ENCODE peak calls at places on chromosomes 4 and X, in nine cellular contexts. T, Q, M, V, E, H, U, L and C are unnamed samples.

GRCh38 chr4:163949976-163950601 is 455.6 kb downstream of the TMA16 start:
- DNase-seq in T (no peak), Q (no peak), M (no peak), V (no peak), E (no peak), H (no peak), U (no peak), L (no peak), C (no peak)

GRCh38 chrX:17412692-17413091 is 37.7 kb downstream of the NHS start:
- DNase-seq in T (no peak), Q (no peak), M (no peak), V (peak; percentile 81), E (no peak), H (no peak), U (peak; percentile 86), L (no peak), C (no peak)

GRCh38 chr4:6907658-6908191 is 1.9 kb upstream of the TBC1D14 start:
- DNase-seq in T (peak; percentile 59), Q (peak; percentile 79), M (peak; percentile 62), V (peak; percentile 34), E (peak; percentile 60), H (no peak), U (no peak), L (peak; percentile 66), C (no peak)

GRCh38 chr4:24211821-24212220 is 322.0 kb upstream of the PPARGC1A start:
- DNase-seq in T (no peak), Q (no peak), M (no peak), V (peak; percentile 85), E (no peak), H (no peak), U (no peak), L (peak; percentile 18), C (no peak)

GRCh38 chr4:110087116-110087708 is 111.2 kb downstream of the ELOVL6 start:
- DNase-seq in T (no peak), Q (no peak), M (no peak), V (peak; percentile 84), E (no peak), H (no peak), U (peak; percentile 77), L (no peak), C (no peak)

GRCh38 chr4:15402146-15402545 is 25.7 kb upstream of the C1QTNF7 start:
- DNase-seq in T (no peak), Q (no peak), M (no peak), V (peak; percentile 60), E (no peak), H (no peak), U (peak; percentile 17), L (no peak), C (no peak)

GRCh38 chrX:125150231-125150630 is 169.4 kb upstream of the TEX13C start:
- DNase-seq in T (no peak), Q (no peak), M (no peak), V (peak; percentile 0), E (no peak), H (no peak), U (no peak), L (peak; percentile 1), C (no peak)

GRCh38 chr4:4865705-4866123 is 6.2 kb downstream of the MSX1 start:
- DNase-seq in T (no peak), Q (no peak), M (no peak), V (no peak), E (no peak), H (no peak), U (no peak), L (no peak), C (no peak)

GRCh38 chr4:148998719-148999118 is 556.5 kb upstream of the NR3C2 start:
- DNase-seq in T (peak; percentile 29), Q (no peak), M (no peak), V (peak; percentile 56), E (no peak), H (no peak), U (peak; percentile 0), L (peak; percentile 70), C (no peak)

GRCh38 chr4:15197005-15197404 is 194.7 kb downstream of the CPEB2 start:
- DNase-seq in T (peak; percentile 47), Q (no peak), M (no peak), V (peak; percentile 64), E (no peak), H (no peak), U (peak; percentile 28), L (peak; percentile 77), C (no peak)

GRCh38 chr4:133247861-133248260 is 98.8 kb downstream of the PCDH10 start:
- DNase-seq in T (no peak), Q (no peak), M (no peak), V (no peak), E (no peak), H (no peak), U (no peak), L (no peak), C (no peak)

GRCh38 chr4:139278956-139279722 is 886 bp downstream of the MGARP start:
- DNase-seq in T (no peak), Q (no peak), M (no peak), V (no peak), E (no peak), H (peak; percentile 16), U (no peak), L (peak; percentile 42), C (no peak)

GRCh38 chr4:163679189-163679588 is 184.7 kb downstream of the TMA16 start:
- DNase-seq in T (no peak), Q (no peak), M (no peak), V (peak; percentile 15), E (no peak), H (no peak), U (no peak), L (peak; percentile 10), C (no peak)

GRCh38 chr4:122003335-122003734 is 51.5 kb upstream of the TRPC3 start:
- DNase-seq in T (peak; percentile 32), Q (peak; percentile 21), M (peak; percentile 4), V (peak; percentile 12), E (no peak), H (peak; percentile 5), U (no peak), L (peak; percentile 86), C (no peak)

GRCh38 chr4:152535236-152535902 is 523 bp downstream of the FBXW7 start:
- DNase-seq in T (no peak), Q (peak; percentile 63), M (no peak), V (peak; percentile 45), E (peak; percentile 73), H (no peak), U (no peak), L (no peak), C (peak; percentile 68)

GRCh38 chr4:7429601-7430078 is 5.1 kb downstream of the PSAPL1 start:
- DNase-seq in T (no peak), Q (no peak), M (no peak), V (no peak), E (peak; percentile 44), H (no peak), U (no peak), L (no peak), C (peak; percentile 54)

GRCh38 chrX:154738013-154738738 is 12.7 kb downstream of the GAB3 start:
- DNase-seq in T (no peak), Q (no peak), M (no peak), V (peak; percentile 83), E (no peak), H (no peak), U (peak; percentile 52), L (no peak), C (no peak)

GRCh38 chr4:13559414-13559813 is 15.1 kb upstream of the NKX3-2 start:
- DNase-seq in T (no peak), Q (no peak), M (no peak), V (peak; percentile 64), E (no peak), H (no peak), U (peak; percentile 78), L (no peak), C (no peak)

GRCh38 chr4:30768278-30768677 is 48.1 kb downstream of the PCDH7 start:
- DNase-seq in T (no peak), Q (no peak), M (no peak), V (no peak), E (no peak), H (no peak), U (no peak), L (peak; percentile 73), C (no peak)

GRCh38 chr4:26854701-26855100 is 5.9 kb upstream of the STIM2 start:
- DNase-seq in T (no peak), Q (no peak), M (no peak), V (no peak), E (no peak), H (no peak), U (no peak), L (no peak), C (no peak)

DNA sequence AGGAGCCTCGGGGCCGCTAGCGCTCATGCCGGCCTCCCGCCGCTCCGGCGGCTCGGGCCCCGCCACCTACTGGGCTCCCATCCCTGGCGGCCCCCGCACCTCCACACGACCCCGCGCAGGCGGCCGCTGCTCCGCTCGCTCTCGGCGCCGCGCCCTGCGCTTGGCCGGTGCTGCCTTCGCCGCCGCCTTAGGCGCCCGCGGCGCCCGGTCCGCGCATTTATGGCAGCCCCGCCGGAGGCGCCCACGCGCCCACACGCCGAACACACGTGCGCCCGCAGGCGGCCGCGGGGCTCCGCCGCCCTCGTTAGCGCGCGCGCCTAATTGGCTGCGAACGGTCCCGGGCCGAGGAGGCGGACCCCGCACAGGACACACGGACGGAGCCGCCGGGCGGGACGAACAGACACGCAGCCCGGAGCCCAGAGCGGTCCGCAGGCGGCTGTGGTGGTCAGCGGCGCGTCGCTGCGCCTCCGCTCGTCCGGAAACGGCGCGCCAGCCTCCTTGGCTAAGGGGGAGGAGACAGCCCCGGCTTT is at the start of gene NKX1-1:
- DNase-seq in T (no peak), Q (no peak), M (peak; percentile 3), V (no peak), E (no peak), H (no peak), U (no peak), L (no peak), C (no peak)
- H3K4me1 ChIP-seq in T (no peaks in the 10 kb centered on the region), Q (no peaks in the 10 kb centered on the region), M (peaks cover 6% of the 10 kb centered on the region), V (no peaks in the 10 kb centered on the region), E (peaks cover 50% of the 10 kb centered on the region), H (no peaks in the 10 kb centered on the region), U (no peaks in the 10 kb centered on the region), L (no peaks in the 10 kb centered on the region), C (peaks cover 63% of the 10 kb centered on the region)

GRCh38 chr4:88018471-88018870 is 11.0 kb downstream of the PKD2 start:
- DNase-seq in T (no peak), Q (no peak), M (no peak), V (peak; percentile 94), E (peak; percentile 65), H (no peak), U (no peak), L (peak; percentile 17), C (peak; percentile 86)
- H3K4me1 ChIP-seq in T (no peaks in the 10 kb centered on the region), Q (no peaks in the 10 kb centered on the region), M (no peaks in the 10 kb centered on the region), V (peaks cover 35% of the 10 kb centered on the region), E (peaks cover 27% of the 10 kb centered on the region), H (no peaks in the 10 kb centered on the region), U (peaks cover 23% of the 10 kb centered on the region), L (peaks cover 5% of the 10 kb centered on the region), C (peaks cover 96% of the 10 kb centered on the region)

GRCh38 chrX:107726809-107727534 is 48.6 kb downstream of the TSC22D3 start:
- DNase-seq in T (no peak), Q (no peak), M (no peak), V (no peak), E (no peak), H (no peak), U (no peak), L (no peak), C (no peak)
- H3K4me1 ChIP-seq in T (peaks cover 77% of the 10 kb centered on the region), Q (peaks cover 11% of the 10 kb centered on the region), M (no peaks in the 10 kb centered on the region), V (no peaks in the 10 kb centered on the region), E (peaks cover 45% of the 10 kb centered on the region), H (no peaks in the 10 kb centered on the region), U (peaks cover 18% of the 10 kb centered on the region), L (no peaks in the 10 kb centered on the region), C (peaks cover 68% of the 10 kb centered on the region)

DNA sequence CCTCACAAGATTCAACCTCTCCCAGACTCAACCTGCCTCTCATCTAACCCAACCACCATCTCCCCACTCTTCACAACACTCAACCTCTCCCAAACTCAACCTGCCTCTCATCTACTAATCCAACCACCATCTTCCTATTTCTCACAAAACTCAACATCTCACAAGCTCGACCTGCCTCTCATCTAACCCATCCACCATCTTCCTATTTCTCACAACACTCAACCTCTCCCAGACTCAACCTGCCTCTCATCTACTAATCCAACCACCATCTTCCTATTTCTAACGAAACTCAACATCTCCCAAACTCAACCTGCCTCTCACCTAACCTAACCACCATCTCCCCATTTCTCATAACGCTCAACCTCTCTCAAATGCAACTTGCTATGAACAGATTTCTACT is 29.8 kb downstream of the FAT1 start:
- DNase-seq in T (no peak), Q (no peak), M (no peak), V (no peak), E (no peak), H (no peak), U (no peak), L (no peak), C (no peak)
- H3K4me1 ChIP-seq in T (peaks cover 5% of the 10 kb centered on the region), Q (no peaks in the 10 kb centered on the region), M (no peaks in the 10 kb centered on the region), V (peaks cover 34% of the 10 kb centered on the region), E (peaks cover 33% of the 10 kb centered on the region), H (no peaks in the 10 kb centered on the region), U (peaks cover 19% of the 10 kb centered on the region), L (no peaks in the 10 kb centered on the region), C (peaks cover 8% of the 10 kb centered on the region)